ENCODE peak calls at places on chromosome 15, in four cellular contexts. R is MM.1S; K is CD8-positive, alpha-beta memory T cell; S is body of pancreas. L is an unnamed sample. For H3K27me3, the result is how much of the 10 kb centered on the place peaks cover.

GRCh38 chr15:100107606-100108225 is 234.1 kb downstream of the ADAMTS17 start:
- DNase-seq in R (no peak), K (no peak), S (no peak), L (peak)

GRCh38 chr15:62828364-62828763 is 214.2 kb upstream of the TPM1 start:
- DNase-seq in R (no peak), K (no peak), S (no peak), L (no peak)

GRCh38 chr15:64356443-64357040 is 569 bp upstream of the CSNK1G1 start:
- DNase-seq in R (no peak), K (no peak), S (no peak), L (no peak)

GRCh38 chr15:57445872-57446271 is 69.6 kb downstream of the CGNL1 start:
- DNase-seq in R (no peak), K (no peak), S (peak), L (no peak)

GRCh38 chr15:85493258-85493657 is 112.9 kb downstream of the AKAP13 start:
- DNase-seq in R (no peak), K (no peak), S (no peak), L (no peak)

GRCh38 chr15:40500584-40501330 is 30.0 kb downstream of the CHST14 start:
- DNase-seq in R (no peak), K (no peak), S (no peak), L (no peak)

GRCh38 chr15:68553994-68554715 is 24.6 kb upstream of the CORO2B start:
- DNase-seq in R (peak), K (peak), S (peak), L (peak)

GRCh38 chr15:89370120-89371077 is 35.8 kb upstream of the POLG start:
- DNase-seq in R (no peak), K (no peak), S (no peak), L (no peak)

GRCh38 chr15:85477730-85478129 is 97.3 kb downstream of the AKAP13 start:
- DNase-seq in R (no peak), K (no peak), S (no peak), L (no peak)

GRCh38 chr15:40285151-40285898 is 2.5 kb upstream of the ANKRD63 start:
- DNase-seq in R (no peak), K (no peak), S (no peak), L (no peak)

GRCh38 chr15:53802672-53803071 is 43.2 kb upstream of the WDR72 start:
- DNase-seq in R (no peak), K (no peak), S (no peak), L (no peak)

GRCh38 chr15:97968380-97968779 is 7.9 kb downstream of the ARRDC4 start:
- DNase-seq in R (no peak), K (no peak), S (no peak), L (no peak)

GRCh38 chr15:82051664-82052063 is 5.8 kb upstream of the MEX3B start:
- DNase-seq in R (no peak), K (no peak), S (no peak), L (no peak)

GRCh38 chr15:67251318-67251717 is 3.1 kb downstream of the AAGAB start:
- DNase-seq in R (no peak), K (no peak), S (no peak), L (no peak)

GRCh38 chr15:26691249-26691648 is 81.6 kb downstream of the GABRB3 start:
- DNase-seq in R (no peak), K (no peak), S (no peak), L (no peak)

GRCh38 chr15:68503791-68504720 is 72.1 kb upstream of the ITGA11 start:
- DNase-seq in R (no peak), K (no peak), S (no peak), L (no peak)

GRCh38 chr15:57640935-57641682 is 49.4 kb downstream of the MYZAP start:
- DNase-seq in R (peak), K (no peak), S (peak), L (no peak)

GRCh38 chr15:57784081-57784488 is 77.6 kb downstream of the POLR2M start:
- DNase-seq in R (no peak), K (no peak), S (no peak), L (no peak)

GRCh38 chr15:84099181-84099580 is 136.4 kb upstream of the GOLGA6L4 start:
- DNase-seq in R (peak), K (no peak), S (peak), L (no peak)

GRCh38 chr15:62928996-62929350 is 113.6 kb upstream of the TPM1 start:
- DNase-seq in R (no peak), K (no peak), S (no peak), L (no peak)

GRCh38 chr15:42494998-42495360 is 455 bp upstream of the SNAP23 start:
- DNase-seq in R (peak), K (no peak), S (peak), L (peak)

GRCh38 chr15:89199734-89200133 is 21.6 kb downstream of the RLBP1 start:
- DNase-seq in R (no peak), K (no peak), S (peak), L (no peak)

GRCh38 chr15:76127169-76127568 is 67.4 kb downstream of the TMEM266 start:
- DNase-seq in R (no peak), K (no peak), S (peak), L (no peak)

GRCh38 chr15:84572231-84572630 is 28.6 kb upstream of the ZSCAN2 start:
- DNase-seq in R (no peak), K (no peak), S (no peak), L (no peak)

GRCh38 chr15:56205061-56205876 is 38.4 kb downstream of the RFX7 start:
- DNase-seq in R (no peak), K (no peak), S (no peak), L (no peak)

GRCh38 chr15:88918738-88919137 is 5.6 kb upstream of the MFGE8 start:
- DNase-seq in R (no peak), K (no peak), S (peak), L (no peak)

GRCh38 chr15:72463702-72464101 is 10.4 kb upstream of the ARIH1 start:
- DNase-seq in R (no peak), K (no peak), S (no peak), L (no peak)

DNA sequence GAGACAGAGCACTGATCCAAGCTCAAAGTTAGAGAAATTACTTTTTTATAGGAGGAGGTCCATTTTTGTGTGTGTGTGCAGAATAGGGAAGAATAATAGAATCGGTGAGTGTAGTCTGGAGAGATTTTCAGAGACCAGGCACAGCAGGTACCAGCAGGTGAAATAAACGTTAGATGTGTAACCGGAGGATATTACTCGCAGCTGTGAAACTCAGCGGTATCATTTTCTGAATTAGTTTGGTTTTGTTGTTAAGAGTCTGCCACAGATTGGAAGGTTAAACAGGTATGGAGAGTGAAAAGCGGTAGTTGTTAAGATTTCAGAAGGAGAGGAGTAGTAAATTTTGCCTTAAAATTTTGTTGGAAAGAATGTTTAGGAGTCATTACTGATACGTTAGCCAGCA is 69.9 kb downstream of the RGMA start:
- DNase-seq in R (no peak), K (no peak), S (no peak), L (no peak)
- H3K27ac ChIP-seq in R (no peak), K (no peak), S (no peak), L (no peak)

DNA sequence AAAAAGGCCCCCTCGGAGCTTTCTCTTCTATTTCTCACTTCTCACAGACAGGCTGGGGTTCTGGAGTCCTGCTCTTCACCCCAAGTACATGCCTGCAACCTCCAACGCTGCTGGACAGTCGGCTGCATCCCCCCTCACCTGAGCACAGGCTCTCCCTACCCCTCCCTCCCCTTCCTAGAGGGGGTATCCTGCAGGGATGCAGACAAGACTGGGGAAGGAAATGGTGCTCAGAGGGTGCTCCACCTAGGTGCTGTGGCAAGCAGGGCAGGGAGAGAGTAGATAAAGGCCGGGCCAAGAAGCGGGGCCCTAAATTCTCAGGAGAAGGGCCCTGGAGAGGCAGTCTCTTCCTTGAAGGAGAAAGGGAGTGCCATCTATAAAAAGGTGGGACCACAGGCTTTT is 7.0 kb upstream of the STRA6 start:
- DNase-seq in R (no peak), K (no peak), S (no peak), L (no peak)
- H3K27me3 ChIP-seq in R (half or more), K (under half), S (under half), L (under half)

GRCh38 chr15:61157933-61158332 is 71.2 kb downstream of the RORA start:
- DNase-seq in R (no peak), K (no peak), S (peak), L (no peak)
- H3K27ac ChIP-seq in R (no peak), K (no peak), S (no peak), L (peak)

DNA sequence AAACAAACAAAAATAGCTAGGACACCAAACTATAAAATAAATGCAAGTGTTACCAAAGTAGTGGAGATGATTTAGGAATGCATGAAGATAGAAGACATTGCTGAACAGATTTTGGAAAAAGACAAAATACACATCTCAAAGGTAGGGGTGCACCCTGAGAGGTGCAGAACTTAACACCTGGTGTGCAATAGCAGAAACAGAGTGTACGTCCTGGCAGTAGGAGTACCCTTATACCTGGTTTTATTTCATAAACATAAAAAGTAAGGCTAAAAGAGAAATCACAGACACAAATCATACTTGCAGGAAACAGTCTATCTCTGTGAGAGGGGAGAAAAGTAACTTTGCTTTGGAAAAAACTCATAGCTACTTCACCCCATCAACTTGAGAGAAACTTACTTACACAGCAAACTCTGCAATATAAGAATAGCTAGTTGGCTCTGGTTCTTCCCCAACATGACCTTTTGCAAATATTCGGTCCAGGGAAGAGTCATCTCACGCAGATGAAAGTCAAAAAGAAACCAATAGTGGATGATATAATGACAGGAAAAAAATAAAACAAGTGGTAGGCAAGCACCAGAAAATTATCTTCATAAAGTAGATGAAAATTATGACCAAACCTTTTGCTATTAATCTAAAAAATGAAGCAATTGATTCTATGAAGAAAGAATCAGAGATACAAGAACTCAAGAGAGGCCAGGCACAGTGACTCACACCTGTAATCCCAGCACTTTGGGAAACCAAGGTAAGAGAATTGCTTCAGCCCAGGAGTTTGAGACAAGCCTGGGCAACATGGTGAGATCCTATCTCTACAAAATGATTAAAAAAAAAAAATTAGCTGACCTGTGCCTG is 108.9 kb upstream of the BNIP2 start:
- DNase-seq in R (no peak), K (no peak), S (no peak), L (no peak)
- H3K27me3 ChIP-seq in R (under half), K (under half), S (under half), L (under half)

DNA sequence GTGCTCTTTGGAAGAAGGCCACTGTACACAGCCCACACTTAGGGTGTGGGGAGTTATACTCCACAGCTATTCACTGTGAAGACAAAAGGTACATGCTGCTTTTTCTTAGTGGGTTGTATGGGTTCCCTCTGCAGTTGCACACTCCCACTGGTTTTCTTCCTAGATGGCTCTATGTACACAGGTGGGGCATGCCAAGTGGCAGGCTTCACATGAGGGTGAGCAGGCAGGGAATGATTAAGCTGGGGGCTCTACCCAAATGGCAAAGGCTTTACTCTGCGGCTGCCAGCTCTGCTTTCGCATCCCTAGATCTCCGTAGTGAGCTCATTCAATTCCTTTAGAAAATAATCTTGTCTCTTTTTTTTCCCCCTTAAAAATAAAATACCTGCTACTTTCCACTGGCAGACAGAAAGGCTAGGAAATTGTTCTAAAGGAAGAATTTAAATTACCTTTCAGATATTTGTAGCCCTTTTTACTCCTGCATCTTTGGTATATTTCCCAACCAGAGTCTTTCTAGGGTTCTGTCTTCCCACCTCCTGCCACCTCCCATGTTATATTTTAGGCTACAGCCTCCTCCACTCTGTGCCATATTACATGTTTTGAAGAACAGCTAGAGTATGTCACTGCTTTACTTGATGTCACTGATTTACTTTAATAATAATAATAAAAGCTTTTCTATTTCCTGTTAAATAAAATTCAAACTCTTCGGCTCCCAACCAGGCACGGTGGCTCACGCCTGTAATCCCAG is 8.2 kb downstream of the LARP6 start:
- DNase-seq in R (no peak), K (no peak), S (no peak), L (no peak)
- H3K27ac ChIP-seq in R (no peak), K (no peak), S (no peak), L (no peak)

GRCh38 chr15:77821188-77821958 is 188.7 kb upstream of the LINGO1 start:
- DNase-seq in R (peak), K (no peak), S (peak), L (peak)
- H3K27me3 ChIP-seq in R (under half), K (under half), S (under half), L (under half)

DNA sequence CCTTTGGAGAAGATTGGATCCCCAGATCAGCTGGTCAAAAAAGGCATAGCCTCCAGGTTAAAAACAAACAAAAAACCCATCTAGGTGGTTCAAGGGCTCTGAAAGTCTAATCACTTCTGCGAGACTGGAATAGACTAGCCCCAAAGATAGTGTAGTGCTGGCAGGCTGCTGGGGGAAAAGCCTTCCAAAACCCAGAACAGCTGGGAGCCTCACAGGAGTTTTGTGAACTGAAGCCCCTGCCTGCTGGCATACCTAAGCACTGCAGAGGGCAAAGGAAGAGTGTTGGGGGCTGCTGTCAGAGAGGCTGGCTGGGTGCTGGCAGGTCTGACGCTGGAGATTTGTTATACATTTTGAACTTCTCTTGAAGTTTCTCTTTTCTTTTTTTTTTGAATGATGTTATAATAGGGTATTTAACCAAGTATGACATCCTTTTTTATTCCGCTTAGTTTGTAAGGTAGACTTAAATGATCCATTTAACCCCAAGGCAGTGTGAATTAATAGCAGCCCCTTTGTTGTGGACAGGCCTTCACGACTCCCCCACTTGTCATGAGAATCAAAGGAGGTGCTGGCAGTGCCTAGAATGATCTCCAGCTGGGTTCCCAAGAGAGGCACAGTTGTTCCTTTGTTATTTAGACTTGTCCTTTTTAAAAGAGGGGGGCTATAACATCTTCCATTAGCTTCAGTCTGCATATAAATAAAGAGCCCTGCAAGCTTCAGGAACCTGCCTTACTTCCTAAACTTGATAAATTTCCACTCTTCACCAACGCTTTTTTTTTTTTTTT is 53.9 kb downstream of the CRTC3 start:
- DNase-seq in R (no peak), K (no peak), S (no peak), L (no peak)
- H3K27ac ChIP-seq in R (no peak), K (no peak), S (no peak), L (no peak)